ENCODE peak calls at places on chromosomes 6 and 20, in four cellular contexts. U is tibial artery; I is transverse colon; C is CD8-positive, alpha-beta memory T cell. Z is an unnamed sample. For H3K4me1 and H3K36me3, the result is how much of the 10 kb centered on the place peaks cover.

GRCh38 chr6:127300411-127300810 is 33.7 kb downstream of the RNF146 start:
- DNase-seq in U (no peak), I (no peak), C (no peak), Z (no peak)

GRCh38 chr20:258963-259362 is 1.4 kb downstream of the DEFB132 start:
- DNase-seq in U (no peak), I (no peak), C (no peak), Z (no peak)

GRCh38 chr20:37919389-37920040 is 16.6 kb downstream of the VSTM2L start:
- DNase-seq in U (no peak), I (no peak), C (no peak), Z (no peak)

GRCh38 chr6:150987371-150987828 is 121.9 kb downstream of the MTHFD1L start:
- DNase-seq in U (no peak), I (no peak), C (peak), Z (no peak)

GRCh38 chr6:119312875-119313338 is 36.7 kb downstream of the MAN1A1 start:
- DNase-seq in U (no peak), I (peak), C (no peak), Z (no peak)

GRCh38 chr6:105484238-105485161 is 81.6 kb upstream of the PREP start:
- DNase-seq in U (no peak), I (no peak), C (no peak), Z (no peak)

GRCh38 chr6:90008908-90009501 is 114.7 kb downstream of the GJA10 start:
- DNase-seq in U (no peak), I (no peak), C (no peak), Z (no peak)

GRCh38 chr20:50491926-50492634 is 18.1 kb upstream of the PTPN1 start:
- DNase-seq in U (no peak), I (peak), C (no peak), Z (no peak)

GRCh38 chr6:127186889-127187288 is 68.4 kb downstream of the RSPO3 start:
- DNase-seq in U (peak), I (peak), C (peak), Z (peak)

GRCh38 chr6:44642345-44642744 is 254.8 kb downstream of the CDC5L start:
- DNase-seq in U (no peak), I (no peak), C (no peak), Z (no peak)

GRCh38 chr6:108914235-108915022 is 66.2 kb downstream of the ARMC2 start:
- DNase-seq in U (no peak), I (no peak), C (peak), Z (no peak)

GRCh38 chr20:50668798-50669197 is 22.5 kb downstream of the RIPOR3 start:
- DNase-seq in U (no peak), I (no peak), C (no peak), Z (no peak)

GRCh38 chr20:32743237-32744112 is at the start of gene COMMD7:
- DNase-seq in U (peak), I (peak), C (peak), Z (peak)

GRCh38 chr20:38173237-38174156 is 8.4 kb upstream of the TGM2 start:
- DNase-seq in U (peak), I (no peak), C (no peak), Z (peak)

DNA sequence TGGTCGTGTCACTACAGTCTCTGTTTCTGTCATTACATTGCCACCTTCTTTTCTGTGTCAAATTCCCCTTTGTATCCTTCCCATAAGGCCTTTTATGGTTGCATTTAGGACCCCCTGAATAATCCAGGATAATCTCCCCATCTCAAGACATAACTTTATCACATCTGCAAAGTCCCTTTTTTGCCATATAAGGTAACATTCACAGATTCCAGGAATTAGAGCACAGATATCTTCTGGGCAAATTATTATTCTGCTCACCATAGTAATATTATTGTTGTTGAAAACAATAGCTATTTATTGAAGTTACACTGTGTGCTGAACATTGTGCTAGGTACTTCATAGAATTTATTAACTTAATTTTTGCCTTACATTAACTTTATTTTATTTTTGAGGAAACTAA is 159.1 kb downstream of the TFAP2B start:
- DNase-seq in U (no peak), I (no peak), C (no peak), Z (no peak)
- H3K4me1 ChIP-seq in U (under half), I (under half), C (under half), Z (under half)

GRCh38 chr20:53890434-53891305 is 179.7 kb downstream of the BCAS1 start:
- DNase-seq in U (no peak), I (peak), C (no peak), Z (no peak)
- H3K27ac ChIP-seq in U (no peak), I (peak), C (no peak), Z (no peak)

DNA sequence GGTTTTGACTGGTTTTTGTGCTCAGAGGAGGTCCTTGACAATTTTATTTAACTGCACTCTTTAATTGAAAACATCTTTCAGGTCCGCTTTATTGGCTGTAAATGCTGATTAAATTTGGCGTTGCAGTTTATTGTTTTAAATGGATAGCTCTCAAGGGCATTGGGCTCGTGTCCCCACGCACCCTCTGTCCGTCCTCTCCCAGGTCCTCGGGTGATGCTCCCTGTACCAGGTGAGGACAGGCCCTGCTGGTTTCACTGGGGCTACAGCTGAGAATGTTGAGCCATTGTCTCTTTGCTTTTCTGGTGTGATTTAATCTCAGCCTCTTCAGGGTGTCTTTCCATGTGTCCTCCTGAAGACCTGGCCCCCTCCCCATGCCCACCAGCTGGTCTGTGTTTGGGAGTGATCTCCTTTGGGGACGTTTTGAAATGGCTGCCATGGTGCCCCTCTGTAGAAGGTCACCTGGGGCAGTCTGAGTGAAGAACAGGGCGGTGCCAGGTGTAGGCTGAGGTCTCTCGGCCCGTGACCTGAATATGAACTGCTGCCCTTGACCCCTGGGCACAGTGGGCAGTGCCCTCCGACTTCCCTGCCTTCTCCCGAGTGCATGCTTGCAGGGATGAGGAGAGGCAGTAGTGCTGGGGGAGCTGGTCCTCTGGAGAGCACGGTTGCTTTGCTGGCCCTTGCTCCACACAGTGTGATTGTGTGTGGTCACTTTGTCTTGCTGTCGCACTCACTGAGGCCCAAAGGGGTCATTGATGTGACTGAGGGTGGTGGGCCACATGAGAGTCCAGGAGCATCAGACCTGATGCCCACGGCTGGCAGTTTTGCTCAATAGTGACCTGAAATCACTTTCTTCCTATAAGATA is 12.5 kb upstream of the C20orf204 start:
- DNase-seq in U (no peak), I (no peak), C (no peak), Z (no peak)
- H3K36me3 ChIP-seq in U (half or more), I (under half), C (half or more), Z (half or more)

DNA sequence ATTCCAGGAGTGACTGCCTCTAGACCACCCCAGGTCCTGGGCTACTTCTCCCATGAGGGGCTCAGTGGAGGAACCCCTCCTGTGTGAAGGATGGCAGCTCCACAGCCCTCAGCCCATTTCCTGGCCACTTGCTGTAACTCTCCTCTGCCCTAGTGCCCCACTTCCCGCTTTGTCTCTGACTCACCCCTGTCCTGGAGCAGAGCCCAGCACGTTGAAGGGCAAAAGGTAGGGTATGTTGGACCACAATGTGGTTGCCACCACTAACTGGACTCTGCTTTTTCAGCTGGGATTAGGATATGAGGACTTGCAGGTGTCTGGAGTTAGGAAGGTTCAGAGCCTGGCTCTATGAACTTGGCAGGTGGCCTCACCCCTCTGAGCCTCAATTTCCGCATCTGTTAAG is 2.4 kb downstream of the MYBL2 start:
- DNase-seq in U (no peak), I (no peak), C (peak), Z (peak)
- H3K4me1 ChIP-seq in U (under half), I (under half), C (under half), Z (under half)

GRCh38 chr6:160348552-160349441 is 619 bp downstream of the SLC22A3 start:
- DNase-seq in U (no peak), I (peak), C (no peak), Z (peak)
- H3K27ac ChIP-seq in U (peak), I (peak), C (no peak), Z (peak)

DNA sequence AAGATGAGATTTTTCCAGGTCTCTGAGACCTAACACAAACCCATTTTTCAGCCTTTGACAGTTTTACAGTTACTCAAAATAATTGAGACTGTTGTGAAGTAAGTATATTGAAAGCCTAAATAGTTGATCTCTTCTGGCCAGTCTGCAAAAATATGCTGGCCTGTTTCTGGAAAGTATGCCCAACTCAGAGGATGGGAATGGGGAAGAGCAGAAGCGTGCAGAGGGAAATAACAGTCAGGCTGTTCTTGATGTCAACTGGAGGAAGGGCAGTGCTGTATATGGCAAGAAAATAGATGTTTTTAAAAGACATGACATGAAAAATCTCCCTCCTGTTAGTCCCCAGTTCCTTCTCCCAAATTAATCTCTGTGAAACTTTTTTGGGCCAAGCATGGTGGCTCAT is 3.8 kb downstream of the GID8 start:
- DNase-seq in U (no peak), I (no peak), C (no peak), Z (no peak)
- H3K36me3 ChIP-seq in U (under half), I (under half), C (under half), Z (half or more)